ENCODE peak calls at places on chromosomes 13 and 19, in four cellular contexts. D is HCT116, B is HepG2, H is K562. K is an unnamed sample.

GRCh38 chr13:62697702-62698101 is 1282.1 kb upstream of the PCDH20 start:
- DNase-seq in D (no peak), B (no peak), H (no peak), K (no peak)

GRCh38 chr19:7969560-7969949 is 26.1 kb upstream of the TIMM44 start:
- DNase-seq in D (no peak), B (no peak), H (no peak), K (no peak)

GRCh38 chr13:31331051-31331450 is 131.3 kb downstream of the B3GLCT start:
- DNase-seq in D (no peak), B (no peak), H (no peak), K (no peak)

GRCh38 chr13:40732658-40733057 is 38.3 kb downstream of the MRPS31 start:
- DNase-seq in D (no peak), B (no peak), H (no peak), K (no peak)

GRCh38 chr13:73262862-73263627 is 204.2 kb downstream of the KLF5 start:
- DNase-seq in D (no peak), B (no peak), H (no peak), K (no peak)

GRCh38 chr13:98279473-98280175 is 102.6 kb upstream of the RNF113B start:
- DNase-seq in D (no peak), B (no peak), H (no peak), K (no peak)

GRCh38 chr13:96426160-96426559 is 336.3 kb downstream of the HS6ST3 start:
- DNase-seq in D (no peak), B (no peak), H (no peak), K (no peak)

GRCh38 chr13:29875646-29876045 is 25.2 kb upstream of the UBL3 start:
- DNase-seq in D (no peak), B (no peak), H (no peak), K (no peak)

GRCh38 chr19:39996218-39996810 is 546 bp upstream of the ZNF546 start:
- DNase-seq in D (peak; percentile 29), B (peak; percentile 27), H (peak; percentile 34), K (no peak)

GRCh38 chr13:86710013-86710412 is 910.8 kb upstream of the SLITRK6 start:
- DNase-seq in D (no peak), B (no peak), H (no peak), K (no peak)

GRCh38 chr19:28727133-28727834 is 485.7 kb downstream of the UQCRFS1 start:
- DNase-seq in D (no peak), B (no peak), H (peak; percentile 93), K (no peak)

GRCh38 chr13:34731486-34731885 is 210.6 kb upstream of the NBEA start:
- DNase-seq in D (no peak), B (no peak), H (no peak), K (no peak)

GRCh38 chr13:21365574-21365973 is 93.5 kb downstream of the ZDHHC20 start:
- DNase-seq in D (no peak), B (no peak), H (no peak), K (no peak)

GRCh38 chr19:2048959-2049740 is 1.9 kb downstream of the MKNK2 start:
- DNase-seq in D (no peak), B (no peak), H (no peak), K (no peak)

GRCh38 chr19:38020331-38020730 is 113.3 kb downstream of the SIPA1L3 start:
- DNase-seq in D (no peak), B (no peak), H (no peak), K (no peak)

GRCh38 chr19:3855321-3855720 is 13.5 kb downstream of the ZFR2 start:
- DNase-seq in D (no peak), B (peak; percentile 76), H (no peak), K (peak; percentile 8)

GRCh38 chr13:80740076-80740475 is 399.1 kb upstream of the SPRY2 start:
- DNase-seq in D (no peak), B (no peak), H (no peak), K (no peak)

GRCh38 chr13:22793598-22794134 is 387.1 kb upstream of the SGCG start:
- DNase-seq in D (peak; percentile 84), B (peak; percentile 99), H (no peak), K (no peak)

GRCh38 chr13:89407357-89407756 is 1736.2 kb downstream of the SLITRK5 start:
- DNase-seq in D (no peak), B (no peak), H (no peak), K (no peak)

GRCh38 chr13:83327091-83327490 is 555.2 kb downstream of the SLITRK1 start:
- DNase-seq in D (no peak), B (no peak), H (no peak), K (no peak)

GRCh38 chr13:113508531-113509254 is 18.2 kb upstream of the DCUN1D2 start:
- DNase-seq in D (no peak), B (no peak), H (no peak), K (no peak)

GRCh38 chr19:45078390-45079062 is 534 bp upstream of the GEMIN7 start:
- DNase-seq in D (no peak), B (no peak), H (no peak), K (no peak)
- H3K27ac ChIP-seq in D (peak overlapping the region; percentile 73), B (peak overlapping the region; percentile 48), H (peak overlapping the region; percentile 90), K (peak overlapping the region; percentile 91)

DNA sequence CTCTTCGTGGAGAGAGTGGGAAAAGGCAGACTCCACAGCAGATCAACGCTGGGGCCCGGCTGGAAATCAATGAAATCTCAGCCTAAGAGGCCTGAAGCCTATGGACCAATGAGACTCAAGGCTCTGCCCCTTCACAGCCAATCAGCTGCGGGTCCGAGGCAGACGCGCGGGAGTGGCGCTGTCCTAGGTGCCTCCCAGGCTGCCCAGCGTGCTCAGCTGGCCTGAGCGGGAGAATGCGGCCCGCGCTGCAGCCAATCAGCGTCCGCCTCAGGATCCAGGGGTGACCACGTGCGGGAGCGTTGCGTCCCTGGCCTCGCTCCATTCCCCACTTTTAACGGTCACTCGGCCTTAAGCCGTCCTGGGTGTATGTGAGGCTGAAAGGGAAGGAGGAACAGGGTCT is at the start of gene ZBTB32:
- DNase-seq in D (no peak), B (no peak), H (peak; percentile 95), K (no peak)
- TF ChIP-seq TCF7L2 in D (no peak), B (no peak), H (no peak), K (no peak)

DNA sequence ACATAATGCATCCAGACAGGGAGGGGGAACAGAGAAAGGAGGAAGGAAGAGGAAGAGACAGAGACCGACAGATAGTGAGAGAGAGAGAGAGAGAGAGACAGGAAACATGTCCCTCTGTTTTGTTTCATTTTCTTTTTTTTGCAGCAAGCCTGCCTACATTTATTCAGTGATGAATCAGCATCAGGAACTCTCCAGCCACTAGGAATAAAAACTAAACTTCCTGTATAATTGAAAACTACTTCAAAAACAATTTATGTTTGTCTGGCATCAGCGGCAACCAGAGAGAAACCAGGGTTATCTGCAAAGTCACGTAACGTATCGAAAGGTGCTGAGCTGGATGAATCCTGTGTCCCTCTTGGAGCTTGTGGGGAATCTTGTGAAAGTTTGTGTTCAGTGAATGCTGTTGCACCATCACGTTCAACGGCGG is 148.6 kb upstream of the SOX21 start:
- DNase-seq in D (no peak), B (no peak), H (no peak), K (no peak)
- H3K4me3 ChIP-seq in D (no peak overlapping the region), B (no peak overlapping the region), H (no peak overlapping the region), K (peak overlapping the region; percentile 50)

GRCh38 chr13:109782823-109783411 is 3.5 kb downstream of the IRS2 start:
- DNase-seq in D (no peak), B (no peak), H (no peak), K (no peak)

GRCh38 chr13:109784590-109785140 is 1.7 kb downstream of the IRS2 start:
- DNase-seq in D (no peak), B (no peak), H (no peak), K (no peak)

GRCh38 chr13:109783815-109784589 is 2.4 kb downstream of the IRS2 start:
- DNase-seq in D (no peak), B (no peak), H (no peak), K (no peak)

GRCh38 chr13:109782066-109782822 is 4.1 kb downstream of the IRS2 start:
- DNase-seq in D (no peak), B (no peak), H (no peak), K (no peak)

DNA sequence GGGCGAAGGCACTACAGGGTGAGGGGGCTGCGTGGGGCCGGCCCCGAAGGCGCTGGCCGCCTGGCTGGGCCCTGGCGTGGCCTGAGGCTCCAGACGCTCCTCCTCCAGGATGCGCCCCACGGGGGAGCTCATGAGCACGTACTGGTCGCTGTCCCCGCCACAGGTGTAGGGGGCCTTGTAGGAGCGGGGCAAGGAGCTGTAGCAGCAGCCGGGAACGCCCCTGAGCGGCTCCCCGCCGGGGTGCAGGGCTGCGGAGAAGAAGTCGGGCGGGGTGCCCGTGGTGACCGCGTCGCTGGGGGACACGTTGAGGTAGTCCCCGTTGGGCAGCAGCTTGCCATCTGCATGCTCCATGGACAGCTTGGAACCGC is 3.0 kb downstream of the IRS2 start:
- DNase-seq in D (no peak), B (no peak), H (no peak), K (no peak)
- H3K27ac ChIP-seq in D (no peak overlapping the region), B (no peak overlapping the region), H (no peak overlapping the region), K (no peak overlapping the region)

GRCh38 chr19:30535011-30535410 is 162.8 kb downstream of the ZNF536 start:
- DNase-seq in D (no peak), B (no peak), H (no peak), K (no peak)
- TF ChIP-seq TCF7L2 in D (no peak), B (no peak), H (no peak), K (no peak)

DNA sequence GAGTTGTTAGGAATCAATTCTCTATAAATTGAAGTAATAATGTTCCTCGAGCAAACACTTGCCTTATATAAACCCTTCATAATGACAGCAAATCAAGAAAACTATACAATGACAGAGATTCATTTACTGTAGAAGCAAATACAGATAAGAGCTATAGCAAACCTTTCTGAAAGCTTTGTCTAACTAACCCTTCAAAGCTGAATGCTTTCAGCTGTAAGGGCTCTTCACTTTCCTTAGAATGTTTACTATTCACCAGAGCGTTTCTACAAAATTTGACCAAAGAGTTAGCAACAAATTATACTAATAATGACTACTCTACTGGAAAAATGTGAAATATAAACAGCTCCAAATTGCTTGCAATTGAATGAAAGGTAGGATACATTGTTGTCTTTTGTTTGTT is 218.1 kb downstream of the SLITRK5 start:
- DNase-seq in D (no peak), B (no peak), H (no peak), K (no peak)
- H3K4me3 ChIP-seq in D (no peak overlapping the region), B (no peak overlapping the region), H (no peak overlapping the region), K (no peak overlapping the region)

GRCh38 chr13:105616313-105617075 is 919.0 kb downstream of the EFNB2 start:
- DNase-seq in D (no peak), B (no peak), H (no peak), K (no peak)

GRCh38 chr13:105608132-105608531 is 927.3 kb downstream of the EFNB2 start:
- DNase-seq in D (no peak), B (no peak), H (no peak), K (no peak)

GRCh38 chr13:105612541-105612940 is 922.9 kb downstream of the EFNB2 start:
- DNase-seq in D (no peak), B (no peak), H (no peak), K (no peak)

GRCh38 chr13:105611424-105611823 is 924.0 kb downstream of the EFNB2 start:
- DNase-seq in D (no peak), B (no peak), H (no peak), K (no peak)
- H3K27ac ChIP-seq in D (no peak overlapping the region), B (no peak overlapping the region), H (no peak overlapping the region), K (no peak overlapping the region)

GRCh38 chr19:56404705-56405056 is 549 bp downstream of the ZNF583 start:
- DNase-seq in D (no peak), B (no peak), H (peak; percentile 22), K (no peak)
- TF ChIP-seq TCF7L2 in D (no peak), B (no peak), H (no peak), K (no peak)

GRCh38 chr19:47572635-47573034 is 313 bp downstream of the ZNF541 start:
- DNase-seq in D (no peak), B (no peak), H (no peak), K (no peak)
- H3K4me3 ChIP-seq in D (no peak overlapping the region), B (no peak overlapping the region), H (no peak overlapping the region), K (no peak overlapping the region)